ENCODE peak calls at places on chromosome 22, in four cellular contexts. I, C, B and U are unnamed samples.

GRCh38 chr22:41260871-41261270 is 20.1 kb upstream of the CHADL start:
- DNase-seq in I (no peak), C (no peak), B (no peak), U (no peak)

GRCh38 chr22:49180683-49181024 is 647.0 kb downstream of the BRD1 start:
- DNase-seq in I (no peak), C (no peak), B (no peak), U (no peak)

GRCh38 chr22:40022536-40023225 is 27.9 kb downstream of the FAM83F start:
- DNase-seq in I (no peak), C (no peak), B (no peak), U (no peak)

GRCh38 chr22:29030618-29031235 is 30.9 kb downstream of the C22orf31 start:
- DNase-seq in I (peak; percentile 58), C (no peak), B (peak; percentile 90), U (no peak)

GRCh38 chr22:39237276-39238123 is 7.3 kb downstream of the PDGFB start:
- DNase-seq in I (no peak), C (no peak), B (no peak), U (no peak)

GRCh38 chr22:37751449-37752188 is 54.8 kb downstream of the TRIOBP start:
- DNase-seq in I (no peak), C (no peak), B (no peak), U (no peak)

GRCh38 chr22:50343541-50343935 is 411 bp downstream of the PPP6R2 start:
- DNase-seq in I (no peak), C (no peak), B (no peak), U (no peak)

GRCh38 chr22:28670691-28671261 is 8.9 kb downstream of the TTC28 start:
- DNase-seq in I (no peak), C (no peak), B (no peak), U (no peak)

GRCh38 chr22:23404689-23405365 is 175.3 kb downstream of the IGLL1 start:
- DNase-seq in I (peak; percentile 67), C (no peak), B (no peak), U (no peak)

GRCh38 chr22:36359172-36359973 is 28.4 kb downstream of the MYH9 start:
- DNase-seq in I (no peak), C (no peak), B (no peak), U (no peak)

GRCh38 chr22:50609599-50609998 is 9.0 kb downstream of the MAPK8IP2 start:
- DNase-seq in I (no peak), C (no peak), B (no peak), U (no peak)

GRCh38 chr22:38232196-38232595 is 30.4 kb downstream of the MAFF start:
- DNase-seq in I (no peak), C (no peak), B (no peak), U (no peak)

DNA sequence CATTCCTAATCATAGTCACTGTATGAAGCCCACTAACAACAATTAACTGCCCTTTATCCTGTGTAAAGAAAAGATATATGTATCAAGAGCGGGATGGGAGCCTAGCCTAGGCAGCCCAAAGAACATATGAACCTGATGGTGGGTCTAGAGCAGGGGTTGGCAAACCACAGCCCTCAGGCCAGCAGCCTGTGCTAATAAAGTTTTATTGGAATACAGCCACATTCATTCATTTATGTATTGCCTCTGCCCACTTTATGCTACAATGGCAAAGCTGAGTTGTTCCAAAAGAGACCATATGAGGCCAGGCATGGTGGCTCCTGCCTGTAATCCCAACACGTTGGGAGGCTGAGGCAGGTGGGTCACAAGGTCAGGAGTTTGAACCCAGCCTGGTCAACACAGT is 13.5 kb downstream of the PRR14L start:
- DNase-seq in I (no peak), C (no peak), B (no peak), U (no peak)
- H3K4me3 ChIP-seq in I (no peak overlapping the region), C (no peak overlapping the region), B (no peak overlapping the region), U (no peak overlapping the region)

DNA sequence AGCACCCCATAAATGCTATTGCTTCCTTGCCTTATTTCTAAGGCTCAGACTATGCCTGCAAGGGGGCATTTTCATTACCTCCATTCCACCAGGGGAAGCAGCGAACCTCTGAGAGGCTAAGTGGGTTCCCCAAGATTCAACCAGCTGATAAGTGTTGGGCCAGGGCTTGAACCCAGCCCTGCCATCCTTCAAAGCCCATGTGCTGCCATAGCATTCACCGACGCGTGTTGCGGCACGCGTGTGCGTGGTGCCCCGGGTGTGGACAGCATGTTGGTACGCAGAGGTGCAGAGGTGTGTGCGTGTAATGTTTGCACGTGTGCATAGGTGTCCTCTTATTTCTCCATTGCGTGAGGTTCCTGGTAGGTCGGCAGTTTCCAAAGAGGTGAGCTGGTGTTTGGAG is 66.0 kb upstream of the PPARA start:
- DNase-seq in I (no peak), C (no peak), B (no peak), U (no peak)
- H3K4me3 ChIP-seq in I (no peak overlapping the region), C (no peak overlapping the region), B (peak overlapping the region; percentile 90), U (peak overlapping the region; percentile 35)

DNA sequence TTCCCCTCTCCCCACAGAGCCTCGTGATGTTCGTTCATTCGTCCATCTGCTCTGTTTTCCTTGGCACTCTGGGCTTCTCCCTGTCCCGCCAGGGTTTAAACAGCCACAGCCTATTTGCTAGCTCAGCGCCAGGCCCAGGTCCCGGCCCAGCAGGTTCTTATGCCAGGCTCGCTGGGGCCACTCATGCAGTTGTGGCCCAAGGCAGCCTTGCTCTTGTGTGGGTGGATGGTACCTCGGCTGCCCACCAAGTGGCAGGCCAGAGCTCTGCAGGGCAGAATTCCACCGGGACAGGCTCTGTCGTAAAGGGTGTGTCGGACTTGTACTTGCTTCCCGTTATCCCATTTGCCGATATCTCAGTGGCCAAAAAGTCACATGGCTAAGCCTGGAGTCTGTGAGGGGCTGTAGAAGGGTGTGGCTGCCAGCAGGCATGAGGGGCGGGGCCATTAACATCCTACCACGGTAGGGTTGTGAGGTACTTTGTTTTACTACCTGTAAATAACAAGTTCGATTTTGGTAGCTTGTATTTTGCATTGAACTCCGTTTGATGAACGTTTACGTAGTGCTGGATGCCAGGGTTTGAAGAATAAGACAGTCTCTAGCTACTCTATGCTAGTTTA is 7.9 kb downstream of the FAM118A start:
- DNase-seq in I (no peak), C (peak; percentile 42), B (peak; percentile 89), U (no peak)
- H3K4me3 ChIP-seq in I (no peak overlapping the region), C (peak overlapping the region; percentile 25), B (peak overlapping the region; percentile 49), U (no peak overlapping the region)

DNA sequence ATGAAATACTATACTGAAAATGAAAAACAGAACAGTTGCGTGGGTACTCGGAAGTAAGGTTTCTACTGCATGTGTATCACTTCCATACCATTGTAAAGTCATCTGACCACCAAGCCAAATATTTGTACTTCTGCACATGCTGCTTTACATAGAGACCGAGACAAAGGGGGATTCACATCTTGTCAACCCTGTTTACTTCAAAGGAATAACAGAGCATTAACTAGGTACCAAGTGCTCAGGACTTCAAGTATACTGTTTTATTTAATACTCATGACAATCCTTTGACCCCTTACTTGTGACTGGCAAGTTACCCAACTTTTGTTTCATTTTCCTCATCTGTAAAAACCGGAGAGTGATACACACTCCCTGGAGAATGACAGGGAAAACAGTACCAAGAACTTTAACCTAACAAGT is 9.9 kb downstream of the MAPK1 start:
- DNase-seq in I (no peak), C (no peak), B (no peak), U (no peak)
- H3K4me3 ChIP-seq in I (no peak overlapping the region), C (no peak overlapping the region), B (no peak overlapping the region), U (no peak overlapping the region)